ENCODE peak calls at places on chromosomes 13 and 19, in six cellular contexts. One of them, this sample, is unnamed.

GRCh38 chr13:80586356-80586755 is 245.4 kb upstream of the SPRY2 start:
- DNase-seq in AG04449: no peak
- DNase-seq in OCI-LY7: no peak
- DNase-seq in dorsolateral prefrontal cortex: no peak
- DNase-seq in GDM1: no peak
- DNase-seq in stimulated activated CD4-positive, alpha-beta T cell treated with anti-CD3 and anti-CD28 coated beads, Interleukin-1b, Interleukin-23, amount 100 ng/mL, for 24 hours: no peak
- DNase-seq in this sample: no peak

GRCh38 chr13:33112745-33113144 is 96.5 kb downstream of the KL start:
- DNase-seq in OCI-LY7: no peak
- DNase-seq in AG04449: no peak
- DNase-seq in dorsolateral prefrontal cortex: no peak
- DNase-seq in GDM1: no peak
- DNase-seq in stimulated activated CD4-positive, alpha-beta T cell treated with anti-CD3 and anti-CD28 coated beads, Interleukin-1b, Interleukin-23, amount 100 ng/mL, for 24 hours: no peak
- DNase-seq in this sample: no peak

GRCh38 chr19:15194938-15195337 is 5.9 kb downstream of the NOTCH3 start:
- DNase-seq in stimulated activated CD4-positive, alpha-beta T cell treated with anti-CD3 and anti-CD28 coated beads, Interleukin-1b, Interleukin-23, amount 100 ng/mL, for 24 hours: no peak
- DNase-seq in dorsolateral prefrontal cortex: peak; percentile 62
- DNase-seq in AG04449: no peak
- DNase-seq in GDM1: no peak
- DNase-seq in OCI-LY7: no peak
- DNase-seq in this sample: no peak

GRCh38 chr13:51257187-51257586 is 35.0 kb downstream of the FAM124A start:
- DNase-seq in AG04449: no peak
- DNase-seq in GDM1: no peak
- DNase-seq in stimulated activated CD4-positive, alpha-beta T cell treated with anti-CD3 and anti-CD28 coated beads, Interleukin-1b, Interleukin-23, amount 100 ng/mL, for 24 hours: no peak
- DNase-seq in OCI-LY7: no peak
- DNase-seq in dorsolateral prefrontal cortex: no peak
- DNase-seq in this sample: no peak

GRCh38 chr13:31629085-31629785 is 110.1 kb upstream of the RXFP2 start:
- DNase-seq in GDM1: peak; percentile 63
- DNase-seq in AG04449: no peak
- DNase-seq in OCI-LY7: no peak
- DNase-seq in stimulated activated CD4-positive, alpha-beta T cell treated with anti-CD3 and anti-CD28 coated beads, Interleukin-1b, Interleukin-23, amount 100 ng/mL, for 24 hours: no peak
- DNase-seq in dorsolateral prefrontal cortex: no peak
- DNase-seq in this sample: no peak

GRCh38 chr13:48969685-48970084 is 6.0 kb upstream of the FNDC3A start:
- DNase-seq in OCI-LY7: no peak
- DNase-seq in GDM1: no peak
- DNase-seq in AG04449: no peak
- DNase-seq in stimulated activated CD4-positive, alpha-beta T cell treated with anti-CD3 and anti-CD28 coated beads, Interleukin-1b, Interleukin-23, amount 100 ng/mL, for 24 hours: no peak
- DNase-seq in dorsolateral prefrontal cortex: no peak
- DNase-seq in this sample: no peak

GRCh38 chr13:42699922-42700321 is 81.5 kb upstream of the FAM216B start:
- DNase-seq in GDM1: no peak
- DNase-seq in OCI-LY7: no peak
- DNase-seq in dorsolateral prefrontal cortex: no peak
- DNase-seq in AG04449: no peak
- DNase-seq in stimulated activated CD4-positive, alpha-beta T cell treated with anti-CD3 and anti-CD28 coated beads, Interleukin-1b, Interleukin-23, amount 100 ng/mL, for 24 hours: no peak
- DNase-seq in this sample: no peak

GRCh38 chr13:74871671-74872070 is 610.3 kb downstream of the TBC1D4 start:
- DNase-seq in OCI-LY7: no peak
- DNase-seq in dorsolateral prefrontal cortex: no peak
- DNase-seq in AG04449: no peak
- DNase-seq in stimulated activated CD4-positive, alpha-beta T cell treated with anti-CD3 and anti-CD28 coated beads, Interleukin-1b, Interleukin-23, amount 100 ng/mL, for 24 hours: no peak
- DNase-seq in GDM1: no peak
- DNase-seq in this sample: no peak

GRCh38 chr13:50512602-50513527 is 330.6 kb downstream of the DLEU7 start:
- DNase-seq in AG04449: no peak
- DNase-seq in GDM1: peak; percentile 79
- DNase-seq in stimulated activated CD4-positive, alpha-beta T cell treated with anti-CD3 and anti-CD28 coated beads, Interleukin-1b, Interleukin-23, amount 100 ng/mL, for 24 hours: no peak
- DNase-seq in OCI-LY7: peak; percentile 95
- DNase-seq in dorsolateral prefrontal cortex: peak; percentile 56
- DNase-seq in this sample: no peak

GRCh38 chr19:37056776-37057175 is 21.5 kb upstream of the ZNF420 start:
- DNase-seq in AG04449: no peak
- DNase-seq in stimulated activated CD4-positive, alpha-beta T cell treated with anti-CD3 and anti-CD28 coated beads, Interleukin-1b, Interleukin-23, amount 100 ng/mL, for 24 hours: no peak
- DNase-seq in dorsolateral prefrontal cortex: no peak
- DNase-seq in GDM1: no peak
- DNase-seq in OCI-LY7: no peak
- DNase-seq in this sample: no peak

GRCh38 chr13:74528751-74529513 is 394.7 kb upstream of the KLF12 start:
- DNase-seq in stimulated activated CD4-positive, alpha-beta T cell treated with anti-CD3 and anti-CD28 coated beads, Interleukin-1b, Interleukin-23, amount 100 ng/mL, for 24 hours: no peak
- DNase-seq in OCI-LY7: no peak
- DNase-seq in AG04449: no peak
- DNase-seq in GDM1: no peak
- DNase-seq in dorsolateral prefrontal cortex: no peak
- DNase-seq in this sample: no peak

GRCh38 chr19:18428837-18429674 is 8.9 kb downstream of the ISYNA1 start:
- DNase-seq in dorsolateral prefrontal cortex: peak; percentile 76
- DNase-seq in AG04449: no peak
- DNase-seq in stimulated activated CD4-positive, alpha-beta T cell treated with anti-CD3 and anti-CD28 coated beads, Interleukin-1b, Interleukin-23, amount 100 ng/mL, for 24 hours: no peak
- DNase-seq in GDM1: no peak
- DNase-seq in OCI-LY7: peak; percentile 83
- DNase-seq in this sample: no peak

GRCh38 chr19:29680447-29680846 is 15.2 kb downstream of the PLEKHF1 start:
- DNase-seq in OCI-LY7: peak; percentile 66
- DNase-seq in GDM1: peak; percentile 81
- DNase-seq in AG04449: no peak
- DNase-seq in stimulated activated CD4-positive, alpha-beta T cell treated with anti-CD3 and anti-CD28 coated beads, Interleukin-1b, Interleukin-23, amount 100 ng/mL, for 24 hours: peak; percentile 63
- DNase-seq in dorsolateral prefrontal cortex: no peak
- DNase-seq in this sample: no peak

GRCh38 chr19:34120846-34121639 is 51.3 kb upstream of the LSM14A start:
- DNase-seq in stimulated activated CD4-positive, alpha-beta T cell treated with anti-CD3 and anti-CD28 coated beads, Interleukin-1b, Interleukin-23, amount 100 ng/mL, for 24 hours: no peak
- DNase-seq in AG04449: no peak
- DNase-seq in OCI-LY7: peak; percentile 59
- DNase-seq in dorsolateral prefrontal cortex: no peak
- DNase-seq in GDM1: no peak
- DNase-seq in this sample: no peak

GRCh38 chr19:2270157-2270571 is 11.8 kb downstream of the PEAK3 start:
- DNase-seq in stimulated activated CD4-positive, alpha-beta T cell treated with anti-CD3 and anti-CD28 coated beads, Interleukin-1b, Interleukin-23, amount 100 ng/mL, for 24 hours: no peak
- DNase-seq in GDM1: no peak
- DNase-seq in dorsolateral prefrontal cortex: no peak
- DNase-seq in OCI-LY7: peak; percentile 48
- DNase-seq in AG04449: no peak
- DNase-seq in this sample: no peak

GRCh38 chr13:47004022-47004421 is 107.2 kb upstream of the HTR2A start:
- DNase-seq in stimulated activated CD4-positive, alpha-beta T cell treated with anti-CD3 and anti-CD28 coated beads, Interleukin-1b, Interleukin-23, amount 100 ng/mL, for 24 hours: no peak
- DNase-seq in dorsolateral prefrontal cortex: no peak
- DNase-seq in OCI-LY7: no peak
- DNase-seq in AG04449: no peak
- DNase-seq in GDM1: no peak
- DNase-seq in this sample: no peak

GRCh38 chr19:42538841-42539709 is 10.8 kb upstream of the CEACAM1 start:
- DNase-seq in dorsolateral prefrontal cortex: no peak
- DNase-seq in AG04449: no peak
- DNase-seq in OCI-LY7: no peak
- DNase-seq in GDM1: no peak
- DNase-seq in stimulated activated CD4-positive, alpha-beta T cell treated with anti-CD3 and anti-CD28 coated beads, Interleukin-1b, Interleukin-23, amount 100 ng/mL, for 24 hours: no peak
- DNase-seq in this sample: no peak

GRCh38 chr19:38921420-38922274 is 8.9 kb downstream of the SARS2 start:
- DNase-seq in GDM1: no peak
- DNase-seq in dorsolateral prefrontal cortex: no peak
- DNase-seq in AG04449: no peak
- DNase-seq in OCI-LY7: no peak
- DNase-seq in stimulated activated CD4-positive, alpha-beta T cell treated with anti-CD3 and anti-CD28 coated beads, Interleukin-1b, Interleukin-23, amount 100 ng/mL, for 24 hours: no peak
- DNase-seq in this sample: peak; percentile 87